ENCODE peak calls at places on chromosomes 7 and 10, in ten cellular contexts. Z, F, J, A, O, X, U, N, S and D are unnamed samples.

GRCh38 chr10:34477229-34477628 is 337.9 kb downstream of the PARD3 start:
- DNase-seq in O (no peak), U (no peak), Z (no peak), F (no peak), N (no peak), X (no peak), S (no peak), A (no peak), J (peak; percentile 23), D (no peak)

GRCh38 chr7:70347880-70348279 is 749.6 kb downstream of the AUTS2 start:
- DNase-seq in O (no peak), N (no peak), X (peak; percentile 73), Z (no peak), F (no peak), S (no peak), U (no peak), A (no peak), J (no peak), D (no peak)

GRCh38 chr10:5971886-5972285 is 5.5 kb downstream of the IL15RA start:
- DNase-seq in S (no peak), Z (no peak), U (peak; percentile 19), N (no peak), O (peak; percentile 46), J (no peak), F (no peak), A (no peak), X (no peak), D (no peak)

GRCh38 chr7:78395298-78396120 is 596.9 kb downstream of the PHTF2 start:
- DNase-seq in X (no peak), J (no peak), A (no peak), U (no peak), O (no peak), Z (peak; percentile 25), F (no peak), N (no peak), S (no peak), D (no peak)

GRCh38 chr10:14086596-14086995 is 244.1 kb downstream of the FRMD4A start:
- DNase-seq in J (no peak), F (no peak), S (no peak), U (no peak), Z (peak; percentile 39), X (no peak), O (no peak), A (no peak), N (no peak), D (no peak)

GRCh38 chr7:33643497-33643896 is 261.8 kb upstream of the BMPER start:
- DNase-seq in A (no peak), F (no peak), J (no peak), S (no peak), N (no peak), O (peak; percentile 3), X (no peak), U (no peak), Z (no peak), D (no peak)

GRCh38 chr7:32930378-32930777 is 26.9 kb upstream of the FKBP9 start:
- DNase-seq in J (no peak), N (no peak), A (no peak), X (no peak), S (no peak), F (no peak), O (no peak), U (no peak), Z (no peak), D (no peak)

GRCh38 chr7:12573885-12574284 is 3.4 kb downstream of the SCIN start:
- DNase-seq in F (peak; percentile 60), A (no peak), O (no peak), X (no peak), J (no peak), S (no peak), N (no peak), Z (no peak), U (no peak), D (no peak)

GRCh38 chr10:70672993-70673928 is 955 bp downstream of the ADAMTS14 start:
- DNase-seq in U (peak; percentile 83), X (no peak), S (no peak), O (peak; percentile 85), J (peak; percentile 26), Z (peak; percentile 91), N (no peak), F (peak; percentile 92), A (no peak), D (no peak)

GRCh38 chr10:46237815-46238510 is 48.8 kb upstream of the ANTXRL start:
- DNase-seq in A (no peak), S (no peak), N (no peak), Z (peak; percentile 9), X (no peak), U (no peak), F (no peak), O (no peak), J (no peak), D (no peak)

GRCh38 chr7:40283391-40283790 is 148.6 kb downstream of the SUGCT start:
- DNase-seq in F (no peak), U (no peak), J (no peak), S (no peak), A (no peak), N (no peak), X (no peak), O (no peak), Z (peak; percentile 84), D (no peak)

GRCh38 chr7:91913612-91914011 is 27.1 kb upstream of the AKAP9 start:
- DNase-seq in S (no peak), N (no peak), J (no peak), Z (peak; percentile 91), U (peak; percentile 71), X (no peak), A (no peak), O (peak; percentile 68), F (peak; percentile 33), D (no peak)

GRCh38 chr7:88664630-88665233 is 94.8 kb upstream of the ZNF804B start:
- DNase-seq in J (peak; percentile 22), Z (peak; percentile 84), F (peak; percentile 15), S (no peak), O (peak; percentile 39), A (peak; percentile 4), N (no peak), U (peak; percentile 55), X (no peak), D (no peak)

GRCh38 chr7:19982841-19983835 is 209.7 kb upstream of the TMEM196 start:
- DNase-seq in Z (peak; percentile 77), A (peak; percentile 35), F (peak; percentile 69), X (peak; percentile 78), O (peak; percentile 81), U (peak; percentile 77), S (no peak), J (peak; percentile 59), N (no peak), D (no peak)
- TF ChIP-seq CTCF in Z (peak; percentile 60), A (peak; percentile 41), F (peak; percentile 61), X (peak; percentile 51), O (peak; percentile 31), U (peak; percentile 43), S (peak; percentile 34), J (peak; percentile 48), N (no peak), D (peak; percentile 27)

DNA sequence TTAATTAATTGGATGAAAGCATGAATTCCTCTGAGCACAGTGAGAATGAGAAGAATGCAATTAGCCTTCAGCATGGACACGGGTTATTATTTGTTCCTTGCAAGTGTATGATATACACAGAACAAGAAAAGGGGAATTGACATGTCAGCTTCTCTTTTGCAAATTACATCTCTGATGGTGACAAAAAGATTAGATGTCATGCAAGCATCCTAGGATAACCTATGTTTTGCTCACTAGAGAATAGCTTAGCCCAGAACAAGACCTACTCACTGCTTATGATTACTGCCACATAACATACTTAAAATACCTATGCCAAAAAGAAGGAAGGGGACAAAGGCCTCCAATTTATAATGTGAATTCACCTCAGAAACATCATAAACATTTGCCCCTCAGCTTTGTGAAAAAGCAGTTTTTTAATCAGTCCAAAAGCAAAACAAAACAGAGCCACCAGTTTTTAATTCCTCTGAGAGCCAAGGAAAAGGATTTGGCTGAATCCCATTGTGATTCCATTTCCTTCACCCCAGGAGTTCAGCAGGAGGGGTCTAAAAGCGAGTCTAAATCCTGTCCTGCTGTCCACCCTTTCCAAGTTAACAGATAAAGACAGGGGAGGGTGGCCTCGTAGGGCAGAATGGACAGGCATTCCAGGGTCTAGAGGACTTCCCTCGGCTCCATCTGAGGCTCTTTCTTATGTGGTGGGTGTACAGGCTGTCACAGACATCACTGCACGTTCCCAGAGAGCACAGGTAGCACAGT is 120.1 kb downstream of the ABLIM1 start:
- DNase-seq in F (no peak), U (no peak), Z (no peak), J (no peak), S (no peak), X (no peak), A (no peak), O (no peak), N (no peak), D (no peak)
- H3K4me3 ChIP-seq in F (no peak overlapping the region), U (no peak overlapping the region), Z (no peak overlapping the region), J (no peak overlapping the region), S (no peak overlapping the region), X (no peak overlapping the region), A (no peak overlapping the region), O (no peak overlapping the region), N (no peak overlapping the region), D (no peak overlapping the region)

GRCh38 chr10:97434055-97434454 is 8.1 kb downstream of the PGAM1 start:
- DNase-seq in N (no peak), J (no peak), Z (no peak), O (no peak), F (no peak), X (no peak), U (no peak), S (no peak), A (no peak), D (no peak)
- TF ChIP-seq CTCF in N (no peak), J (no peak), Z (no peak), O (no peak), F (no peak), X (no peak), U (no peak), S (no peak), A (no peak), D (no peak)

GRCh38 chr10:22332116-22332692 is 11.3 kb downstream of the BMI1 start:
- DNase-seq in Z (no peak), J (no peak), O (no peak), X (no peak), A (no peak), N (no peak), S (no peak), F (no peak), U (no peak), D (no peak)

GRCh38 chr10:22333667-22334282 is 11.5 kb upstream of the SPAG6 start:
- DNase-seq in O (no peak), N (no peak), J (no peak), Z (no peak), S (no peak), X (no peak), F (no peak), A (no peak), U (no peak), D (no peak)

GRCh38 chr10:22335204-22335956 is 9.9 kb upstream of the SPAG6 start:
- DNase-seq in O (peak; percentile 68), J (peak; percentile 72), U (peak; percentile 70), N (peak; percentile 62), A (no peak), Z (peak; percentile 58), S (peak; percentile 76), F (peak; percentile 26), X (peak; percentile 94), D (no peak)

GRCh38 chr10:22334414-22335203 is 10.7 kb upstream of the SPAG6 start:
- DNase-seq in O (no peak), F (no peak), N (no peak), S (no peak), X (no peak), A (no peak), U (no peak), Z (no peak), J (peak; percentile 66), D (no peak)

GRCh38 chr10:22333167-22333566 is 12.1 kb upstream of the SPAG6 start:
- DNase-seq in N (no peak), O (no peak), U (no peak), A (no peak), F (no peak), Z (no peak), J (no peak), S (no peak), X (peak; percentile 36), D (no peak)
- H3K4me3 ChIP-seq in N (no peak overlapping the region), O (no peak overlapping the region), U (no peak overlapping the region), A (no peak overlapping the region), F (no peak overlapping the region), Z (no peak overlapping the region), J (no peak overlapping the region), S (peak overlapping the region; percentile 2), X (no peak overlapping the region), D (no peak overlapping the region)